ENCODE peak calls at places on chromosomes 16 and 17, in five cellular contexts. Q is uterus, D is pancreas, M is tibial nerve, P is kidney. O is an unnamed sample.

GRCh38 chr17:48852251-48852650 is 21.4 kb downstream of the CALCOCO2 start:
- DNase-seq in Q (no peak), D (no peak), M (no peak), P (no peak), O (no peak)

GRCh38 chr17:44990994-44991393 is 22.9 kb upstream of the C1QL1 start:
- DNase-seq in Q (no peak), D (no peak), M (no peak), P (no peak), O (no peak)

GRCh38 chr16:10787304-10787703 is 31.3 kb downstream of the TVP23A start:
- DNase-seq in Q (no peak), D (no peak), M (no peak), P (no peak), O (no peak)

GRCh38 chr17:47087093-47087492 is 102.0 kb downstream of the CDC27 start:
- DNase-seq in Q (no peak), D (no peak), M (no peak), P (no peak), O (no peak)

GRCh38 chr17:38749222-38750043 is 1.3 kb upstream of the PCGF2 start:
- DNase-seq in Q (peak), D (peak), M (peak), P (peak), O (no peak)

GRCh38 chr17:10114931-10115535 is 83.4 kb downstream of the GAS7 start:
- DNase-seq in Q (peak), D (peak), M (peak), P (peak), O (peak)

GRCh38 chr17:47315451-47316266 is 8.1 kb upstream of the EFCAB13 start:
- DNase-seq in Q (no peak), D (no peak), M (peak), P (no peak), O (no peak)

GRCh38 chr17:40707720-40708119 is 4.2 kb upstream of the KRT24 start:
- DNase-seq in Q (no peak), D (no peak), M (peak), P (peak), O (no peak)

GRCh38 chr17:9755083-9755482 is 36.3 kb downstream of the DHRS7C start:
- DNase-seq in Q (no peak), D (no peak), M (no peak), P (no peak), O (no peak)

GRCh38 chr17:50861822-50862528 is 4.2 kb downstream of the TOB1 start:
- DNase-seq in Q (no peak), D (no peak), M (no peak), P (no peak), O (no peak)

GRCh38 chr16:47644166-47644565 is 183.0 kb downstream of the PHKB start:
- DNase-seq in Q (no peak), D (no peak), M (no peak), P (no peak), O (peak)

GRCh38 chr17:36980281-36980761 is 31.6 kb downstream of the AATF start:
- DNase-seq in Q (no peak), D (no peak), M (no peak), P (no peak), O (no peak)

GRCh38 chr17:12536021-12536420 is 129.7 kb upstream of the MYOCD start:
- DNase-seq in Q (no peak), D (no peak), M (no peak), P (no peak), O (no peak)

GRCh38 chr16:10971560-10971961 is 27.2 kb downstream of the CLEC16A start:
- DNase-seq in Q (peak), D (peak), M (peak), P (no peak), O (peak)

GRCh38 chr16:1014771-1015495 is 33.4 kb downstream of the SOX8 start:
- DNase-seq in Q (no peak), D (no peak), M (no peak), P (no peak), O (no peak)

GRCh38 chr17:53032861-53033271 is 789.9 kb upstream of the KIF2B start:
- DNase-seq in Q (no peak), D (peak), M (no peak), P (no peak), O (no peak)

GRCh38 chr16:3129137-3130131 is 5.4 kb upstream of the ZNF213 start:
- DNase-seq in Q (peak), D (peak), M (peak), P (peak), O (peak)

GRCh38 chr16:18792836-18793433 is 2.8 kb upstream of the RPS15A start:
- DNase-seq in Q (no peak), D (no peak), M (no peak), P (no peak), O (no peak)

GRCh38 chr17:8156174-8156992 is 4.2 kb upstream of the PER1 start:
- DNase-seq in Q (peak), D (peak), M (peak), P (peak), O (peak)

GRCh38 chr17:2867441-2868424 is 71.5 kb downstream of the RAP1GAP2 start:
- DNase-seq in Q (no peak), D (no peak), M (no peak), P (no peak), O (peak)

GRCh38 chr17:65514082-65514481 is 47.4 kb downstream of the AXIN2 start:
- DNase-seq in Q (no peak), D (no peak), M (no peak), P (no peak), O (no peak)

GRCh38 chr16:56869513-56870270 is 4.7 kb downstream of the SLC12A3 start:
- DNase-seq in Q (no peak), D (no peak), M (no peak), P (no peak), O (no peak)

GRCh38 chr17:67460097-67460496 is 83.0 kb downstream of the PITPNC1 start:
- DNase-seq in Q (no peak), D (no peak), M (no peak), P (no peak), O (no peak)

DNA sequence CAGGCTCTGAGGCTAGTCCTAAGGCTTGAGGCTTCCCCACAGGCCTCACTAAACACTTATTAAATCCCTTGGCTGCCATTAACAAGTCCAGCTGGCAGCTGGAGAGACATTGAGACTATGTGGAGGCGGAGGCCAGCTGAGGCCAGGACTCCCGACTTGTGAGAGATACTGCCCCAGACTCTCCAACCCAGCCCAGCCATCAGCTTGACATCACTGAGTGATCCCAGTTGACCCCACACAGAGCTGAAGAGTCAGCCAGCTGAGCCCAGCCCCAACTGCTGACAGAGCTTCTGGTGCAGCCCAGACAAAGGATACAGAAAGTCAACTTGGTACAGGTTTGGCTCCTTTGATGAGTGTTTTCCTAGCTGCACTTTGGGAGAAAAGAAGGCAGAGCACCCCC is 343.1 kb downstream of the C16orf95 start:
- DNase-seq in Q (no peak), D (no peak), M (no peak), P (peak), O (no peak)
- H3K4me3 ChIP-seq in Q (no peak), D (no peak), M (no peak), P (no peak), O (no peak)

DNA sequence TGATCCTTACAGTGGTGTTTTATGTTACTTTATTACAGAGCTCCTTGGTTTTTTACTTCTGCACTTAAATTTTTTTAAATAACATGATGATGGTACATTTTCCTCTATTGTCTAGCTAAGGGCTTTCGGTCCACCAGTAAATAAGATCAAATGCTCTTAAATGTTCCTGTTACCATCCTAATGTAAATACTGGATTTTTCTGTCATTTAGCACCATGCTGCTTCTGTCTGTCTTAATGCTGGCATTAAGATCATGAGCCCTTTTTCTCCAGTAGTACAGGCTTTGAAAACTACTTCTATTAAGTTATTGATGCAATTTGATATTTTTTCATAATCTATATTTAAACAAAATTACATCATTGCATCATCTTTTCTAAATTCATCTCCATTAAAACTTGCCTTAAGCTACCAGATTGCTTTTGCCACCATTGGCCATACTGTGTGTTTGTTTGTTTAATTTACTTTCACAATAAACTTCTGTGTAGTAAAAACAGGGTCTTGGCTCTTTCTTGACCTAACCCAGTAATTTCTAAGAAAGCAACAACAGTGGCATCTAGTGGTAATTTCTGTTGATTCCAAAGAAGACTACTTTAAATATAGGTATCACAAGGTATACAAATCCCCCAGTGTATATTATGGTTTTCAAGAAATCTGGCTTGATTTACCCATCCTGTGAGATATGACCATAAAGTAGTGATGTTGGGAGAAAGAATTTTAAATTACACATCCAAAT is 9.0 kb upstream of the PHAF1 start:
- DNase-seq in Q (no peak), D (no peak), M (no peak), P (no peak), O (no peak)
- TF ChIP-seq CTCF in Q (no peak), D (no peak), M (no peak), P (no peak), O (peak)

GRCh38 chr16:87978127-87978526 is 26.9 kb downstream of the BANP start:
- DNase-seq in Q (no peak), D (no peak), M (no peak), P (no peak), O (no peak)
- H3K4me3 ChIP-seq in Q (no peak), D (no peak), M (no peak), P (no peak), O (no peak)

GRCh38 chr16:71552698-71553503 is 24.0 kb downstream of the TAT start:
- DNase-seq in Q (no peak), D (no peak), M (no peak), P (no peak), O (no peak)
- TF ChIP-seq CTCF in Q (no peak), D (no peak), M (no peak), P (no peak), O (no peak)

DNA sequence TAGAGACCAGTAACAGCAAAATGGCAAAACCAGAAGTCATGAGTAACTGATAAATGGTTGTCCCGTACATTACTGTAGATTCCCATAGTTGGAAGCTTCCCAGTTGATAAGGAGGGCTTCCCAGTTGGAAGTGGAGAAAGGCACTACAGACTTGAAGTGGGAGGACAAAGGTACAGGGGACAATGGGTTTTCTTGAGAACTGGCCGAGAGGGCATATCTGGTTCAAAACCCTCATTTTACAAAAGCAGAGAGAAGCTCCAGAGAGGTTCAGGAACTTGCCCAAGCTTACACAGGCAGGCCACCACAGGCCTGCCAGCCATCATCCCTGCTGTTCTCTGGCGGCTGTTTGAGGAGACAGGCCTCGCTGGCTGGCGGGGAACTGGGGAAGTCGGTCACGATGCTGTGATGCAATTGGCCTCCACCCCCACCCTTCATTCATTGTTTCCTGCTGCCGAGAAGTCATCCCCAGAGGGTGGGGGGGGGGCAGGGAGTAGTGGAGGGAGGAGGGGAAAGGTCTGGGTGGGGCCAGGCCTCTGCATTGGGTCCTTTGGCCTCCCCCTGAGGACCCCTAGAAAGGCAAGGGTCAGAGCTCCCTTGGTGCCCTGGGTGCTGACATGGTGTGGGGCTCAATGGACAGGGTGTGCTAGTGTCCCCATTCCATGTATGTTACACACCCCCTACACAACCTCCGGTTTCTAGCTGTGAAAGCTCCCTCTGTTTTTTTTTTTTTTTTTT is 3.0 kb downstream of the UBALD2 start:
- DNase-seq in Q (peak), D (peak), M (peak), P (peak), O (no peak)
- H3K4me3 ChIP-seq in Q (no peak), D (no peak), M (no peak), P (no peak), O (no peak)

GRCh38 chr16:87628246-87628923 is 26.1 kb downstream of the JPH3 start:
- DNase-seq in Q (no peak), D (no peak), M (no peak), P (no peak), O (no peak)

GRCh38 chr16:87625241-87625797 is 23.0 kb downstream of the JPH3 start:
- DNase-seq in Q (no peak), D (no peak), M (no peak), P (no peak), O (no peak)

GRCh38 chr16:87627542-87628245 is 25.4 kb downstream of the JPH3 start:
- DNase-seq in Q (no peak), D (no peak), M (no peak), P (no peak), O (no peak)

GRCh38 chr16:87626401-87626800 is 24.1 kb downstream of the JPH3 start:
- DNase-seq in Q (no peak), D (no peak), M (no peak), P (no peak), O (no peak)

DNA sequence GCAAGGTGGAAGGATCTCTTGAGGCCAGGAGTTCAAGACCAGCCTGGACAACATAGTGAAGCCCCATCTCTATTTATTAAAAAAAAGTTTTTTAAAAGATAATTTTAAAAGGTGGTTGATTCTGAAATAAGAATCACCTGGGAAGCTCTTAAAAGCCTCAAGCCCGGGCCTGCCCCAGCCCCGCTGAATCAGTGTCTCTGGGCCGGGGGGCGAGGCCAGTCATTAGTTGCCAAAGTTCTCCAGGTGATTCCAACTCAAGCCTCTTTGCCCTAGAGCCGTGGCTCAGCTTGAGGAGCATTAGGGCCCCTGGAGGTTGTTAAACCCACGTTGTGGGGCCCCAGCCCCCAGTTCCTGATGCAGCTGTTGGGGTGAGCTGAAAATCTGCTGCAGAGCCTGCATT is 24.6 kb downstream of the JPH3 start:
- DNase-seq in Q (no peak), D (no peak), M (no peak), P (no peak), O (no peak)
- TF ChIP-seq CTCF in Q (no peak), D (no peak), M (no peak), P (no peak), O (no peak)

GRCh38 chr16:81239722-81240121 is 1.2 kb downstream of the BCO1 start:
- DNase-seq in Q (no peak), D (no peak), M (no peak), P (no peak), O (no peak)

GRCh38 chr16:81238296-81239011 is at the start of gene BCO1:
- DNase-seq in Q (no peak), D (peak), M (peak), P (no peak), O (peak)

GRCh38 chr16:81237282-81237681 is 1.2 kb upstream of the BCO1 start:
- DNase-seq in Q (peak), D (peak), M (no peak), P (no peak), O (no peak)

GRCh38 chr16:81241706-81242105 is 3.2 kb downstream of the BCO1 start:
- DNase-seq in Q (no peak), D (no peak), M (no peak), P (no peak), O (no peak)

GRCh38 chr16:81237942-81238295 is 570 bp upstream of the BCO1 start:
- DNase-seq in Q (no peak), D (no peak), M (no peak), P (no peak), O (no peak)
- H3K4me3 ChIP-seq in Q (no peak), D (peak), M (no peak), P (peak), O (no peak)

GRCh38 chr16:86022381-86022960 is 123.5 kb downstream of the IRF8 start:
- DNase-seq in Q (no peak), D (no peak), M (no peak), P (peak), O (no peak)

GRCh38 chr16:86016201-86016965 is 117.4 kb downstream of the IRF8 start:
- DNase-seq in Q (no peak), D (peak), M (peak), P (peak), O (peak)

GRCh38 chr16:86018487-86018886 is 119.5 kb downstream of the IRF8 start:
- DNase-seq in Q (no peak), D (no peak), M (peak), P (peak), O (no peak)

GRCh38 chr16:86020971-86021370 is 122.0 kb downstream of the IRF8 start:
- DNase-seq in Q (no peak), D (no peak), M (no peak), P (peak), O (no peak)

GRCh38 chr16:86019446-86020047 is 120.6 kb downstream of the IRF8 start:
- DNase-seq in Q (no peak), D (no peak), M (no peak), P (peak), O (no peak)
- TF ChIP-seq CTCF in Q (no peak), D (no peak), M (no peak), P (no peak), O (peak)

O was measured in AG09309.